ENCODE peak calls at places on chromosome 18, in six cellular contexts. N is effector memory CD4-positive, alpha-beta T cell; G is HL-60; A is activated CD4-positive, alpha-beta T cell treated with anti-CD3 and anti-CD28 coated beads, Interleukin-2, amount 50 U/mL, for 48 hours; W is AG10803; S is NCI-H748 treated with DMSO at 0.1 percent for 48 hours. M is an unnamed sample.

GRCh38 chr18:11955299-11956029 is 25.8 kb upstream of the IMPA2 start:
- DNase-seq in G (peak; percentile 64), N (no peak), W (peak; percentile 83), S (no peak), A (no peak), M (no peak)

GRCh38 chr18:32372381-32373061 is 98.2 kb downstream of the GAREM1 start:
- DNase-seq in A (no peak), S (peak; percentile 98), N (no peak), W (no peak), G (no peak), M (no peak)

GRCh38 chr18:78788161-78788560 is 191.5 kb upstream of the SALL3 start:
- DNase-seq in S (no peak), N (no peak), A (no peak), W (no peak), G (no peak), M (no peak)

GRCh38 chr18:78681396-78681795 is 298.2 kb upstream of the SALL3 start:
- DNase-seq in G (no peak), S (no peak), W (no peak), N (no peak), A (no peak), M (no peak)

GRCh38 chr18:2641638-2642037 is 13.9 kb upstream of the SMCHD1 start:
- DNase-seq in S (no peak), N (no peak), G (no peak), A (no peak), W (no peak), M (peak; percentile 39)

GRCh38 chr18:56967032-56967431 is 179.9 kb upstream of the BOD1L2 start:
- DNase-seq in S (no peak), G (no peak), N (no peak), W (no peak), A (no peak), M (no peak)

GRCh38 chr18:68219867-68220266 is 495.0 kb downstream of the TMX3 start:
- DNase-seq in G (no peak), S (no peak), A (no peak), W (peak; percentile 80), N (no peak), M (no peak)

GRCh38 chr18:32175265-32175664 is 14.6 kb upstream of the MEP1B start:
- DNase-seq in G (no peak), A (no peak), S (peak; percentile 10), N (no peak), W (no peak), M (no peak)

GRCh38 chr18:13494879-13495465 is 231.4 kb downstream of the FAM210A start:
- DNase-seq in W (no peak), N (no peak), S (no peak), G (no peak), A (no peak), M (no peak)

GRCh38 chr18:29123706-29124530 is 947.0 kb upstream of the CDH2 start:
- DNase-seq in W (no peak), N (no peak), A (no peak), S (no peak), G (no peak), M (peak; percentile 27)

M was measured in ACHN.